ENCODE peak calls at places on chromosomes 1 and 21, in six cellular contexts. One of them, this sample, is unnamed.

GRCh38 chr1:189616893-189617292 is 860.8 kb downstream of the BRINP3 start:
- DNase-seq in left lung: no peak
- DNase-seq in esophagus squamous epithelium: no peak
- DNase-seq in AG04450: no peak
- DNase-seq in neural crest cell: no peak
- DNase-seq in fibroblast of mammary gland: no peak
- DNase-seq in this sample: no peak

GRCh38 chr1:53628286-53628955 is 110.5 kb downstream of the GLIS1 start:
- DNase-seq in left lung: no peak
- DNase-seq in esophagus squamous epithelium: no peak
- DNase-seq in AG04450: no peak
- DNase-seq in neural crest cell: no peak
- DNase-seq in fibroblast of mammary gland: no peak
- DNase-seq in this sample: no peak

GRCh38 chr21:41958886-41959563 is 5.2 kb upstream of the C2CD2 start:
- DNase-seq in left lung: no peak
- DNase-seq in esophagus squamous epithelium: no peak
- DNase-seq in AG04450: no peak
- DNase-seq in neural crest cell: no peak
- DNase-seq in fibroblast of mammary gland: no peak
- DNase-seq in this sample: no peak

GRCh38 chr21:19130379-19131028 is 726.9 kb upstream of the TMPRSS15 start:
- DNase-seq in left lung: no peak
- DNase-seq in esophagus squamous epithelium: no peak
- DNase-seq in AG04450: no peak
- DNase-seq in neural crest cell: no peak
- DNase-seq in fibroblast of mammary gland: no peak
- DNase-seq in this sample: no peak

GRCh38 chr1:147892216-147892615 is 10.4 kb upstream of the GJA8 start:
- DNase-seq in left lung: no peak
- DNase-seq in esophagus squamous epithelium: no peak
- DNase-seq in AG04450: no peak
- DNase-seq in neural crest cell: no peak
- DNase-seq in fibroblast of mammary gland: no peak
- DNase-seq in this sample: no peak

GRCh38 chr1:218828125-218828650 is 345.5 kb upstream of the LYPLAL1 start:
- DNase-seq in left lung: no peak
- DNase-seq in esophagus squamous epithelium: no peak
- DNase-seq in AG04450: no peak
- DNase-seq in neural crest cell: no peak
- DNase-seq in fibroblast of mammary gland: no peak
- DNase-seq in this sample: no peak

GRCh38 chr1:159054427-159054826 is 22.1 kb downstream of the AIM2 start:
- DNase-seq in left lung: no peak
- DNase-seq in esophagus squamous epithelium: no peak
- DNase-seq in AG04450: no peak
- DNase-seq in neural crest cell: no peak
- DNase-seq in fibroblast of mammary gland: no peak
- DNase-seq in this sample: peak

GRCh38 chr1:228964178-228964819 is 229.0 kb downstream of the RHOU start:
- DNase-seq in left lung: no peak
- DNase-seq in esophagus squamous epithelium: no peak
- DNase-seq in AG04450: peak
- DNase-seq in neural crest cell: no peak
- DNase-seq in fibroblast of mammary gland: peak
- DNase-seq in this sample: peak

GRCh38 chr1:173432331-173432730 is 44.8 kb upstream of the PRDX6 start:
- DNase-seq in left lung: no peak
- DNase-seq in esophagus squamous epithelium: no peak
- DNase-seq in AG04450: no peak
- DNase-seq in neural crest cell: no peak
- DNase-seq in fibroblast of mammary gland: no peak
- DNase-seq in this sample: no peak

GRCh38 chr1:57206038-57206437 is 217.8 kb downstream of the DAB1 start:
- DNase-seq in left lung: no peak
- DNase-seq in esophagus squamous epithelium: no peak
- DNase-seq in AG04450: no peak
- DNase-seq in neural crest cell: no peak
- DNase-seq in fibroblast of mammary gland: no peak
- DNase-seq in this sample: no peak

GRCh38 chr1:167663002-167663772 is 33.2 kb downstream of the RCSD1 start:
- DNase-seq in left lung: no peak
- DNase-seq in esophagus squamous epithelium: no peak
- DNase-seq in AG04450: no peak
- DNase-seq in neural crest cell: no peak
- DNase-seq in fibroblast of mammary gland: peak
- DNase-seq in this sample: peak

DNA sequence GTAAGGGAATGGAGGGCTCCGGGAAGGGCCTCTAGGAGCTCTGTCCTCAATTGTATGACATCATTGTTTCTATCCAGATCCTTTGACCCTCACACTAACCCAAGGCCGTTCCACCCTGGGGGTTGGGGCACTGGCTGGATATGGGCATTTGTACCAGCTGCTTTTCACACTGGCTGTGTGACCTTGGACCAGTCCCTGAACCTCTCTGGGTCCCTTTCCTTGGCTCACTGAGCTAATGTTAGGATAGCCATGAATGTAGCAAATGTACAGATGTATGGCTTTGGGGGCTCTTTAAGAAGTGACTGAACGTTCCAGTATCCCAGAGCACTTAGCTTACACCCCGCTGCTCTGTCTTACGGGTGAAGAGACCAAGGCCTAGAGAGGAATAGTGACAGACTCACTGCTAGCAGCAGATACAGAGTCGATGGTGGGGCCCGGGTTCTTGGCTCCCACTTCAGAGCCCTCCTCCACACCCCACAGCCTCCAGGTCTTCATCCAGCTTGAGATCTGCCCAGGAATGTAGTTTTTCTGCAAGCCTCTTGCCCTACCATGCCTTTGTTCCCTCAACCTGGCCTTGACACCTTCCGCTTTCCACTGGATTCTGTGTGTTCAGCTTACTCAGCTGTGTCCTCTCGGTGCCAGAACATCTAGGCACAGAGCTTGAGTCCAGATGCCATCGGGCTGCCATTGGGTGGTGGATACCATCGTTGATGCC is 14.6 kb upstream of the UBL4B start:
- DNase-seq in left lung: no peak
- DNase-seq in esophagus squamous epithelium: no peak
- DNase-seq in AG04450: no peak
- DNase-seq in neural crest cell: no peak
- DNase-seq in fibroblast of mammary gland: no peak
- DNase-seq in this sample: no peak
- TF ChIP-seq CTCF in left lung: no peak
- TF ChIP-seq CTCF in esophagus squamous epithelium: no peak
- TF ChIP-seq CTCF in AG04450: no peak
- TF ChIP-seq CTCF in neural crest cell: no peak
- TF ChIP-seq CTCF in fibroblast of mammary gland: no peak
- TF ChIP-seq CTCF in this sample: no peak

GRCh38 chr1:5718716-5719632 is 273.3 kb downstream of the NPHP4 start:
- DNase-seq in left lung: peak
- DNase-seq in esophagus squamous epithelium: no peak
- DNase-seq in AG04450: no peak
- DNase-seq in neural crest cell: peak
- DNase-seq in fibroblast of mammary gland: no peak
- DNase-seq in this sample: no peak
- TF ChIP-seq CTCF in left lung: no peak
- TF ChIP-seq CTCF in esophagus squamous epithelium: no peak
- TF ChIP-seq CTCF in AG04450: no peak
- TF ChIP-seq CTCF in neural crest cell: no peak
- TF ChIP-seq CTCF in fibroblast of mammary gland: no peak
- TF ChIP-seq CTCF in this sample: no peak

GRCh38 chr21:46483300-46484295 is 24.9 kb downstream of the DIP2A start:
- DNase-seq in left lung: no peak
- DNase-seq in esophagus squamous epithelium: no peak
- DNase-seq in AG04450: no peak
- DNase-seq in neural crest cell: no peak
- DNase-seq in fibroblast of mammary gland: no peak
- DNase-seq in this sample: no peak
- TF ChIP-seq CTCF in left lung: no peak
- TF ChIP-seq CTCF in esophagus squamous epithelium: no peak
- TF ChIP-seq CTCF in AG04450: no peak
- TF ChIP-seq CTCF in neural crest cell: no peak
- TF ChIP-seq CTCF in fibroblast of mammary gland: no peak
- TF ChIP-seq CTCF in this sample: no peak

GRCh38 chr1:234928642-234929041 is 200.0 kb downstream of the TOMM20 start:
- DNase-seq in left lung: no peak
- DNase-seq in esophagus squamous epithelium: no peak
- DNase-seq in AG04450: no peak
- DNase-seq in neural crest cell: no peak
- DNase-seq in fibroblast of mammary gland: no peak
- DNase-seq in this sample: no peak

GRCh38 chr1:234927312-234927967 is 201.2 kb downstream of the TOMM20 start:
- DNase-seq in left lung: no peak
- DNase-seq in esophagus squamous epithelium: no peak
- DNase-seq in AG04450: no peak
- DNase-seq in neural crest cell: no peak
- DNase-seq in fibroblast of mammary gland: no peak
- DNase-seq in this sample: no peak

GRCh38 chr1:234927968-234928635 is 200.5 kb downstream of the TOMM20 start:
- DNase-seq in left lung: no peak
- DNase-seq in esophagus squamous epithelium: no peak
- DNase-seq in AG04450: no peak
- DNase-seq in neural crest cell: no peak
- DNase-seq in fibroblast of mammary gland: no peak
- DNase-seq in this sample: no peak

GRCh38 chr1:234931404-234931973 is 197.1 kb downstream of the TOMM20 start:
- DNase-seq in left lung: no peak
- DNase-seq in esophagus squamous epithelium: no peak
- DNase-seq in AG04450: no peak
- DNase-seq in neural crest cell: no peak
- DNase-seq in fibroblast of mammary gland: no peak
- DNase-seq in this sample: no peak

GRCh38 chr1:234929369-234929768 is 199.3 kb downstream of the TOMM20 start:
- DNase-seq in left lung: no peak
- DNase-seq in esophagus squamous epithelium: no peak
- DNase-seq in AG04450: no peak
- DNase-seq in neural crest cell: no peak
- DNase-seq in fibroblast of mammary gland: no peak
- DNase-seq in this sample: no peak
- TF ChIP-seq CTCF in left lung: no peak
- TF ChIP-seq CTCF in esophagus squamous epithelium: no peak
- TF ChIP-seq CTCF in AG04450: no peak
- TF ChIP-seq CTCF in neural crest cell: no peak
- TF ChIP-seq CTCF in fibroblast of mammary gland: no peak
- TF ChIP-seq CTCF in this sample: no peak

DNA sequence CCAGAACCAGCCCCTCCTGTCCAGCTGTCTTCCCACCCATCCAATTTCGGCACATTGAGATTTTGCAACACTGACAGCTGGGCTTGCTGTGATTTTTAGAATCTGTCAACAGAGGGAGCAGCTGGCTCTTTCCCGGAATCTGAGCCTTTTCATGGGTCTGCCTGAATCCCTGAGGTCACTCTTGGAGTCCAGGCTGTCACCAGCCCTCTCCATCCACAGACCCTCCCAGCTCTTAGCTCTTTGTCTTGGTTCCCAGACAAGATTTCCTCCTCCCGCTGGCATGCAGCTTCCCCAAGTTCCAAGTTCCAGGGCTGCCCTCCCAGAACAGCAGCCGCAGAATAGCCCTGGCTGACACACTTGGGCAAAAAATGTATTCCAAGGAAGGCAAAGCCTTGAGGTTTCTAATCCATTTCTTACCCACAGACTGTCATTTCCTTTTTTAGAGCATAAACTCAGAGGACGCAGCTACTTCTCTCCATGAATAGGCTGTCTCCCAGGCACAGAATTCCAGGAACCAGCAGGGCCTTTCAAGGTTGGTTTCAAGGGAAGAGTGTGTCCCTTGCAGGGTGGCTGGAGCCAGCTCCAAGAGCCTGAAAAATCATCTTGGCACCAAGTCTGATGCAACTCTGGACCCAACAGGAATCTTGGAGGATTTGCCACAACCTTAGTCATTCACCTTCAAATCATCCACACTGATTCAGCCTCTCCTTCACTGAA is 7.1 kb upstream of the TMEM61 start:
- DNase-seq in left lung: no peak
- DNase-seq in esophagus squamous epithelium: no peak
- DNase-seq in AG04450: no peak
- DNase-seq in neural crest cell: peak
- DNase-seq in fibroblast of mammary gland: peak
- DNase-seq in this sample: peak
- TF ChIP-seq CTCF in left lung: no peak
- TF ChIP-seq CTCF in esophagus squamous epithelium: peak
- TF ChIP-seq CTCF in AG04450: peak
- TF ChIP-seq CTCF in neural crest cell: peak
- TF ChIP-seq CTCF in fibroblast of mammary gland: peak
- TF ChIP-seq CTCF in this sample: peak

GRCh38 chr1:107862064-107862463 is 102.9 kb downstream of the VAV3 start:
- DNase-seq in left lung: no peak
- DNase-seq in esophagus squamous epithelium: no peak
- DNase-seq in AG04450: no peak
- DNase-seq in neural crest cell: no peak
- DNase-seq in fibroblast of mammary gland: no peak
- DNase-seq in this sample: no peak
- TF ChIP-seq CTCF in left lung: no peak
- TF ChIP-seq CTCF in esophagus squamous epithelium: no peak
- TF ChIP-seq CTCF in AG04450: no peak
- TF ChIP-seq CTCF in neural crest cell: no peak
- TF ChIP-seq CTCF in fibroblast of mammary gland: no peak
- TF ChIP-seq CTCF in this sample: no peak

GRCh38 chr1:24636661-24637357 is 6.3 kb upstream of the SRRM1 start:
- DNase-seq in left lung: no peak
- DNase-seq in esophagus squamous epithelium: no peak
- DNase-seq in AG04450: no peak
- DNase-seq in neural crest cell: no peak
- DNase-seq in fibroblast of mammary gland: no peak
- DNase-seq in this sample: no peak

GRCh38 chr1:24632776-24633175 is 10.3 kb upstream of the SRRM1 start:
- DNase-seq in left lung: no peak
- DNase-seq in esophagus squamous epithelium: no peak
- DNase-seq in AG04450: no peak
- DNase-seq in neural crest cell: no peak
- DNase-seq in fibroblast of mammary gland: no peak
- DNase-seq in this sample: no peak

GRCh38 chr1:24639881-24640280 is 3.2 kb upstream of the SRRM1 start:
- DNase-seq in left lung: no peak
- DNase-seq in esophagus squamous epithelium: no peak
- DNase-seq in AG04450: no peak
- DNase-seq in neural crest cell: no peak
- DNase-seq in fibroblast of mammary gland: peak
- DNase-seq in this sample: no peak

GRCh38 chr1:24639094-24639493 is 4.0 kb upstream of the SRRM1 start:
- DNase-seq in left lung: no peak
- DNase-seq in esophagus squamous epithelium: no peak
- DNase-seq in AG04450: no peak
- DNase-seq in neural crest cell: no peak
- DNase-seq in fibroblast of mammary gland: no peak
- DNase-seq in this sample: no peak

DNA sequence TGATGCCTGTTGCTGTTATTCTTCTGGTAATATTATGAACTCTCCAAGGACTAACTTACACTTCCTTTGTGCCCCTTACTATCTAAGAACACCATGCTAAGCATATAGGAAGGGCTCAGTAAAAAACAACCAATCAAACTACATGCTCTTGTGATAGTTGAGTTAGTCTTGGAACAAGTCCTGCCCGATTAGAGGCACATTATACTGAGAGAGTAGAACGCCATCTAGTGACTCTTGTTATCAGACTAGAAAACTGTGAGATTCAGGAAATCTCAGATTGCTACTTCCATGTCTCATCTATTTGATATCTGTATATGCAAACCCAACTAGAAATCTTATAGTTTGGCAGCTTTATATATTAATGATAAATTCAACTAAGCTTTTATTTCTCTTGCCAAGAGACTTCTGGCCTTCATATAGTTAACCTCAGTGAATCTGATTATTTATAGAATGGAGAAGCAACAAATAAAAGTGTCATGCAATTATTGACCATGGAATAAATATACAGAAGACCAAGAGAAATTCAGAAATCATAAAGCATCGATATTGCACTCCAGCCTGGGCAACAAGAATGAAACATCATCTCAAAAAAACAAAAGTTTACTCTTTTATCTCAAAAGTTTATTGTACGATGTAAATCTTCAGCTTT is 7.8 kb upstream of the SRRM1 start:
- DNase-seq in left lung: no peak
- DNase-seq in esophagus squamous epithelium: no peak
- DNase-seq in AG04450: peak
- DNase-seq in neural crest cell: no peak
- DNase-seq in fibroblast of mammary gland: peak
- DNase-seq in this sample: peak
- TF ChIP-seq CTCF in left lung: peak
- TF ChIP-seq CTCF in esophagus squamous epithelium: peak
- TF ChIP-seq CTCF in AG04450: peak
- TF ChIP-seq CTCF in neural crest cell: peak
- TF ChIP-seq CTCF in fibroblast of mammary gland: peak
- TF ChIP-seq CTCF in this sample: peak

This sample was measured in HFFc6.